ENCODE peak calls at places on chromosomes 4 and X, in nine cellular contexts. G, U, K, E, R, S, L, B and A are unnamed samples.
A peak's percentile ranks its signal among the peaks of the same experiment; 100 is the strongest.

GRCh38 chr4:76950846-76951321 is 1.3 kb downstream of the SEPTIN11 start:
- DNase-seq in R (no peak), B (no peak), U (no peak), S (no peak), K (no peak), G (peak; percentile 18), L (no peak), E (peak; percentile 52), A (no peak)

GRCh38 chr4:36322921-36323354 is 41.5 kb downstream of the DTHD1 start:
- DNase-seq in L (no peak), K (no peak), U (no peak), S (peak; percentile 15), B (peak; percentile 16), E (no peak), G (no peak), R (no peak), A (no peak)

GRCh38 chr4:124409044-124409443 is 303.5 kb downstream of the ANKRD50 start:
- DNase-seq in E (peak; percentile 16), S (no peak), R (no peak), U (no peak), L (no peak), K (no peak), B (no peak), G (no peak), A (no peak)

GRCh38 chrX:50407976-50408375 is 62.6 kb downstream of the DGKK start:
- DNase-seq in K (no peak), B (no peak), L (no peak), R (no peak), G (no peak), U (no peak), E (no peak), S (no peak), A (peak; percentile 49)

GRCh38 chr4:3753711-3754412 is 12.3 kb upstream of the ADRA2C start:
- DNase-seq in E (no peak), G (no peak), R (no peak), B (no peak), U (no peak), K (no peak), L (no peak), S (no peak), A (no peak)

GRCh38 chr4:164648151-164648848 is 105.6 kb upstream of the SMIM31 start:
- DNase-seq in U (no peak), R (no peak), L (no peak), S (no peak), K (no peak), E (peak; percentile 70), B (no peak), G (no peak), A (no peak)

GRCh38 chrX:24019448-24019847 is 7.5 kb downstream of the KLHL15 start:
- DNase-seq in G (no peak), B (no peak), R (no peak), U (no peak), K (no peak), S (no peak), E (no peak), L (no peak), A (no peak)

GRCh38 chr4:53967971-53968370 is 96.4 kb downstream of the CHIC2 start:
- DNase-seq in R (no peak), E (no peak), S (no peak), G (no peak), B (no peak), K (no peak), L (no peak), U (no peak), A (no peak)

GRCh38 chrX:115147220-115147619 is 42.0 kb upstream of the RBMXL3 start:
- DNase-seq in U (no peak), K (peak; percentile 0), G (peak; percentile 9), B (no peak), L (no peak), R (no peak), E (peak; percentile 39), S (no peak), A (no peak)